ENCODE peak calls at places on chromosomes 7 and 10, in four cellular contexts. One of them, this sample, is unnamed.
A peak's percentile ranks its signal among the peaks of the same experiment; 100 is the strongest.

GRCh38 chr10:89518876-89519842 is 16.2 kb downstream of the SLC16A12 start:
- DNase-seq in epithelial cell of esophagus: peak; percentile 52
- DNase-seq in neural progenitor cell: no peak
- DNase-seq in OCI-LY7: no peak
- DNase-seq in this sample: peak; percentile 70

GRCh38 chr10:70115948-70116682 is 16.5 kb downstream of the AIFM2 start:
- DNase-seq in epithelial cell of esophagus: peak; percentile 60
- DNase-seq in neural progenitor cell: peak; percentile 70
- DNase-seq in OCI-LY7: peak; percentile 71
- DNase-seq in this sample: peak; percentile 29

GRCh38 chr7:18445483-18445882 is 50.1 kb upstream of the HDAC9 start:
- DNase-seq in OCI-LY7: no peak
- DNase-seq in epithelial cell of esophagus: no peak
- DNase-seq in neural progenitor cell: no peak
- DNase-seq in this sample: no peak

GRCh38 chr7:53350241-53350640 is 314.8 kb downstream of the POM121L12 start:
- DNase-seq in epithelial cell of esophagus: peak; percentile 44
- DNase-seq in neural progenitor cell: peak; percentile 74
- DNase-seq in OCI-LY7: peak; percentile 4
- DNase-seq in this sample: no peak

GRCh38 chr7:133771778-133772421 is 355.2 kb upstream of the LRGUK start:
- DNase-seq in epithelial cell of esophagus: peak; percentile 67
- DNase-seq in neural progenitor cell: no peak
- DNase-seq in OCI-LY7: no peak
- DNase-seq in this sample: no peak

GRCh38 chr10:75624632-75625031 is 193.2 kb downstream of the LRMDA start:
- DNase-seq in epithelial cell of esophagus: no peak
- DNase-seq in neural progenitor cell: no peak
- DNase-seq in OCI-LY7: no peak
- DNase-seq in this sample: no peak

GRCh38 chr10:89887830-89888229 is 186.4 kb downstream of the KIF20B start:
- DNase-seq in neural progenitor cell: no peak
- DNase-seq in OCI-LY7: no peak
- DNase-seq in epithelial cell of esophagus: no peak
- DNase-seq in this sample: no peak

GRCh38 chr7:111089822-111090426 is 1.0 kb upstream of the LRRN3 start:
- DNase-seq in OCI-LY7: peak; percentile 44
- DNase-seq in neural progenitor cell: peak; percentile 49
- DNase-seq in epithelial cell of esophagus: peak; percentile 63
- DNase-seq in this sample: peak; percentile 74

GRCh38 chr7:44141221-44141850 is at the start of gene MYL7:
- DNase-seq in epithelial cell of esophagus: no peak
- DNase-seq in neural progenitor cell: no peak
- DNase-seq in OCI-LY7: no peak
- DNase-seq in this sample: no peak

GRCh38 chr10:24176658-24177057 is 32.3 kb upstream of the KIAA1217 start:
- DNase-seq in epithelial cell of esophagus: no peak
- DNase-seq in neural progenitor cell: no peak
- DNase-seq in OCI-LY7: no peak
- DNase-seq in this sample: no peak

GRCh38 chr7:2053395-2053794 is 179.3 kb downstream of the MAD1L1 start:
- DNase-seq in epithelial cell of esophagus: no peak
- DNase-seq in OCI-LY7: no peak
- DNase-seq in neural progenitor cell: no peak
- DNase-seq in this sample: no peak

DNA sequence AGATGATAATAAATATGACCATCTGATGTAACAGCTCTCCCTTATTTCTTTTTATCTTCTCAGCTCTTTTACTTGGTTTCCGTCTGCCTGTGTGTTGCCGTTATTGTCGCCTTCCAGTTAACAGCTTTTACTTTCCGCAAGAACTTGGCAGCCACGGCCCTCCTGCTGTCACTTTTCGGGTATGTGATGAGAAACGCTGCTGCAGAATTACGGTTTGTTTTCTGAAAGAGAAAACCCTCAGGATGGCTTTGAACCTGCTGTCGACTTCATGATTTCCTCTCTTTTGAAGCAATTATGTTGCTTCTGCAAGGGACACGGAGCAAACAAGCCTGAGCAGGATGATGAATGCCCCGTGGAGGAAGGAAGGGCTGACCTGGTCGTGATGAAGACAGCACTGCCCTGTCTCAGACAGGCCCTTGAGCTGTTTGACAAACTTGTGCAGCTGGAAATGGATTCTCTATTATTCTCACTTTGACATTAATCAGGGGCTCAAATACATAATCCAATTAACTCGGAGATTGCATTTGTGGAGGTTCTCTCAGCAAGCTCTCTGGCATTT is 339.8 kb downstream of the ABCA13 start:
- DNase-seq in epithelial cell of esophagus: peak; percentile 40
- DNase-seq in OCI-LY7: no peak
- DNase-seq in neural progenitor cell: no peak
- DNase-seq in this sample: no peak
- H3K4me3 ChIP-seq in epithelial cell of esophagus: no peak overlapping the region
- H3K4me3 ChIP-seq in OCI-LY7: no peak overlapping the region
- H3K4me3 ChIP-seq in neural progenitor cell: no peak overlapping the region
- H3K4me3 ChIP-seq in this sample: no peak overlapping the region

GRCh38 chr7:30916767-30917166 is 5.1 kb downstream of the AQP1 start:
- DNase-seq in neural progenitor cell: no peak
- DNase-seq in epithelial cell of esophagus: no peak
- DNase-seq in OCI-LY7: no peak
- DNase-seq in this sample: no peak

GRCh38 chr7:30917216-30917893 is 5.7 kb downstream of the AQP1 start:
- DNase-seq in OCI-LY7: no peak
- DNase-seq in epithelial cell of esophagus: no peak
- DNase-seq in neural progenitor cell: no peak
- DNase-seq in this sample: no peak

GRCh38 chr7:30920584-30921539 is 9.2 kb downstream of the AQP1 start:
- DNase-seq in epithelial cell of esophagus: peak; percentile 8
- DNase-seq in neural progenitor cell: no peak
- DNase-seq in OCI-LY7: no peak
- DNase-seq in this sample: peak; percentile 51

GRCh38 chr7:30920021-30920583 is 8.4 kb downstream of the AQP1 start:
- DNase-seq in OCI-LY7: no peak
- DNase-seq in epithelial cell of esophagus: peak; percentile 44
- DNase-seq in neural progenitor cell: no peak
- DNase-seq in this sample: no peak

DNA sequence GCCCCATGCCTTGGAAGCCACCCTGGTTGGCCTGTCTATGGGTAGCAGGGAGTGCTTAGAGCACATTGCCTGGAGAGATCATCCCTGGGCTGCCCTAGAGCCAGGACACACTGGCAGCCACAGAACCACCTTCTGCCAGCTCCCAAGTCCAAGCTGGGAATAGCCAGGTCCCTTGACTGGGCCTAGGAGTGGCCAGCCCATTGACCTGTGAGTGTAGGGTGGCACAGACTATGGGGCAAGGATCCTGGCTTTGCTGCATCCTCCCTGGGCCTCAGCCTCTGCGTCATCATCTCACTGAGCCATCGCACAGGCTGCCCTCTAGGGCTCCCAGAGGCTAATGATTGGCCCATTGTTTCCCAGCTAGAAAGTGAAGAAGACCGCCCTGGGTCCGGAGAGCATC is 7.0 kb downstream of the AQP1 start:
- DNase-seq in OCI-LY7: no peak
- DNase-seq in neural progenitor cell: no peak
- DNase-seq in epithelial cell of esophagus: no peak
- DNase-seq in this sample: no peak
- TF ChIP-seq CTCF in OCI-LY7: no peak
- TF ChIP-seq CTCF in neural progenitor cell: no peak
- TF ChIP-seq CTCF in epithelial cell of esophagus: no peak
- TF ChIP-seq CTCF in this sample: no peak

DNA sequence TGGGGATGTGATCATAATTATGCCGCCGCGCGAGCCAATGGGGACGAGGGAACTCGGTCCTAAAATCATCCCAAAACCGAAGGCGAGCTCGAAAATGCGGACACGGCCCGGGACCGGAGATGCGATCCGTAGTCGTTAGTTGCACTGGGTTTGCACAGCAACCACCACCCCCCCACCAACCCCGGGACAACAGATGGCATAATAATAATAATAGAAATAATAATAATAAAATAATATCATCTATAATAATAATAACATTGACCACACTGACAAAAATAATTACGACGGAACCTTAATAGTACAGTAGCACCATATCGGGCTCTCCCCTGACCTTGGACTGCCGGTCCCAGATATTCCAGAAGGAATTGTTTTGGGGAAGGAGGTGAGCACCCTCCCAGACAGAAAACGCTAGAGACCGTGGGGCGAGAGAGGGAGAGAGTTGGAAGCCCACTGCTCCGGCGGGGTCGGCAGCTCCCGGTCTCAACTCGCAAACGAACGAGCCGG is 1.1 kb upstream of the EMX2 start:
- DNase-seq in neural progenitor cell: peak; percentile 90
- DNase-seq in OCI-LY7: no peak
- DNase-seq in epithelial cell of esophagus: no peak
- DNase-seq in this sample: peak; percentile 70
- H3K4me3 ChIP-seq in neural progenitor cell: peak overlapping the region; percentile 83
- H3K4me3 ChIP-seq in OCI-LY7: no peak overlapping the region
- H3K4me3 ChIP-seq in epithelial cell of esophagus: no peak overlapping the region
- H3K4me3 ChIP-seq in this sample: peak overlapping the region; percentile 55

DNA sequence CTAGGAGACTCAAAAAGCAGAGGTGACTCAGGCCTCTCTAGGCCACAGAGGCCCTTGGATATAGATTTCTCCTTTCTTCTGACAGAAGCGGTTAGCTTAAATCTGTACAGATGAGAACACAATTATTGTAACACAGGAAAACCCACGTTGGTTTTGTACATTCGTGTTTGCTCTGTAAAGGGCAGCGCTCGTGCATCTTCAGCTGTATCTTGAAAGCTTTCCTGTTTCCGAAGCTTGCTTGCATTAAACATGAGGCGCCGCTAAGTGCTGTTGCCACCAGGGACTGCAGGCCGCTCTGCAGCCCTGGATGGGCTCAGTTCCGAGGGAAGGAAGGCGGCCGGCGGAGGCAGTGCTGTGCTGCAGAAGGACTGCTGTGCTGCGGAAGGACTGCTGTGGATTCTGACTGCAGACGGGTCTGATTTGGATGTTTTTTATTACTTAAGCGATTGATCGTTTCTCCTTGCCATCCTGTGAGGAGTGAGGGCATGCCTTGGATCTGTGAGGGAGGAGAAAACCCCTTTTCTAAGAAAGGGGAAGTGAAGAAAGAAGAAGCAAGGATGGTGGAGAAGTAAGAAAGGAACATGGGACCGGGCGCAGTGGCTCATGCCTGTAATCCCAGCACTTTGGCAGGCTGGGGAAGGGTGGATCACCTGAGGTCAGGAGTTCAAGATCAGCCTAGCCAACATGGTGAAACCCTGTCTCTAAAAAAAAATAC is 53.4 kb downstream of the FHIP2A start:
- DNase-seq in OCI-LY7: no peak
- DNase-seq in epithelial cell of esophagus: no peak
- DNase-seq in neural progenitor cell: peak; percentile 77
- DNase-seq in this sample: peak; percentile 69
- TF ChIP-seq CTCF in OCI-LY7: no peak
- TF ChIP-seq CTCF in epithelial cell of esophagus: no peak
- TF ChIP-seq CTCF in neural progenitor cell: peak; percentile 45
- TF ChIP-seq CTCF in this sample: peak; percentile 34

This sample was measured in fibroblast of pulmonary artery.